ENCODE peak calls at places on chromosome 16, in eight cellular contexts. K is iPS DF 19.7; X is EL; O is CD4-positive, alpha-beta T cell; V is Right ventricle myocardium superior; R is activated CD4-positive, alpha-beta T cell treated with anti-CD3 and anti-CD28 coated beads for 24 hours; P is left ventricle myocardium superior; D is effector memory CD4-positive, alpha-beta T cell. H is an unnamed sample.

GRCh38 chr16:1792836-1793577 is 498 bp downstream of the IGFALS start:
- DNase-seq in O (no peak), D (no peak), P (peak), V (no peak), X (no peak), K (no peak), R (no peak), H (no peak)

GRCh38 chr16:88618182-88618955 is 20.0 kb upstream of the IL17C start:
- DNase-seq in X (no peak), K (no peak), V (no peak), D (no peak), P (no peak), O (no peak), R (no peak), H (no peak)

GRCh38 chr16:58198022-58198683 is at the start of gene CSNK2A2:
- DNase-seq in K (no peak), V (peak), X (peak), P (peak), D (peak), R (peak), O (peak), H (peak)

GRCh38 chr16:85562102-85562786 is 50.9 kb upstream of the GSE1 start:
- DNase-seq in K (no peak), D (no peak), R (no peak), O (no peak), X (no peak), P (no peak), V (no peak), H (no peak)

GRCh38 chr16:84096447-84097005 is 20.2 kb downstream of the MBTPS1 start:
- DNase-seq in R (no peak), K (no peak), P (no peak), X (no peak), D (no peak), V (no peak), O (no peak), H (no peak)

GRCh38 chr16:75265911-75266701 is 14.7 kb upstream of the BCAR1 start:
- DNase-seq in V (peak), X (peak), P (peak), D (no peak), R (no peak), O (no peak), K (peak), H (no peak)

GRCh38 chr16:27174798-27175197 is 28.5 kb upstream of the KDM8 start:
- DNase-seq in R (no peak), K (no peak), P (no peak), D (no peak), X (peak), V (no peak), O (no peak), H (no peak)

GRCh38 chr16:4467916-4468315 is 6.5 kb downstream of the NMRAL1 start:
- DNase-seq in X (no peak), P (no peak), D (no peak), R (no peak), K (no peak), V (no peak), O (no peak), H (no peak)

GRCh38 chr16:73531021-73531420 is 483.1 kb upstream of the ZFHX3 start:
- DNase-seq in D (no peak), R (no peak), O (no peak), V (no peak), K (no peak), X (no peak), P (peak), H (no peak)

GRCh38 chr16:70395345-70395901 is 43.5 kb downstream of the ST3GAL2 start:
- DNase-seq in D (peak), R (peak), X (peak), O (peak), V (peak), P (peak), K (peak), H (peak)

GRCh38 chr16:51317575-51317974 is 166.5 kb upstream of the SALL1 start:
- DNase-seq in P (no peak), D (no peak), V (no peak), K (no peak), X (no peak), O (no peak), R (no peak), H (no peak)

GRCh38 chr16:76199681-76200210 is 77.5 kb upstream of the CNTNAP4 start:
- DNase-seq in K (no peak), X (no peak), R (no peak), P (no peak), O (no peak), V (no peak), D (no peak), H (no peak)

GRCh38 chr16:3461120-3461519 is 17.6 kb downstream of the NAA60 start:
- DNase-seq in O (peak), V (no peak), R (no peak), P (no peak), D (no peak), X (no peak), K (no peak), H (peak)

GRCh38 chr16:81608515-81609209 is 164.1 kb downstream of the CMIP start:
- DNase-seq in D (no peak), O (no peak), V (no peak), X (peak), K (no peak), R (no peak), P (peak), H (no peak)

GRCh38 chr16:20740007-20740883 is 1.4 kb downstream of the THUMPD1 start:
- DNase-seq in R (no peak), X (peak), V (no peak), O (no peak), D (no peak), P (no peak), K (no peak), H (peak)

GRCh38 chr16:68005786-68006286 is 6.6 kb upstream of the DPEP2 start:
- DNase-seq in X (no peak), V (peak), D (no peak), O (peak), K (no peak), R (no peak), P (peak), H (no peak)

GRCh38 chr16:67431077-67431804 is at the start of gene HSD11B2:
- DNase-seq in K (no peak), R (no peak), P (peak), V (peak), X (peak), O (no peak), D (no peak), H (peak)

GRCh38 chr16:69378760-69379159 is 7.0 kb downstream of the TERF2 start:
- DNase-seq in V (no peak), K (no peak), D (no peak), R (no peak), P (no peak), O (no peak), X (no peak), H (no peak)

GRCh38 chr16:16122264-16122663 is 101.0 kb downstream of the ABCC6 start:
- DNase-seq in R (no peak), D (no peak), V (no peak), K (no peak), O (no peak), X (no peak), P (peak), H (no peak)

GRCh38 chr16:55703003-55704001 is 47.5 kb downstream of the SLC6A2 start:
- DNase-seq in X (peak), P (no peak), O (no peak), R (no peak), K (no peak), V (no peak), D (no peak), H (no peak)

GRCh38 chr16:31473300-31474052 is 1.5 kb downstream of the TGFB1I1 start:
- DNase-seq in V (no peak), X (no peak), R (no peak), K (no peak), P (peak), D (no peak), O (no peak), H (no peak)

GRCh38 chr16:88469615-88470395 is 16.7 kb downstream of the ZFPM1 start:
- DNase-seq in R (peak), K (no peak), V (no peak), D (peak), P (no peak), O (peak), X (no peak), H (peak)

GRCh38 chr16:4090476-4090875 is 25.8 kb downstream of the ADCY9 start:
- DNase-seq in X (no peak), P (peak), D (no peak), V (peak), O (no peak), K (no peak), R (no peak), H (no peak)

GRCh38 chr16:89923640-89924297 is 627 bp downstream of the TUBB3 start:
- DNase-seq in R (no peak), O (no peak), K (no peak), P (no peak), V (no peak), D (no peak), X (peak), H (no peak)

GRCh38 chr16:53057658-53058057 is 2.9 kb downstream of the CHD9 start:
- DNase-seq in X (no peak), O (no peak), V (no peak), P (no peak), R (no peak), K (no peak), D (no peak), H (no peak)

GRCh38 chr16:5607169-5607568 is 509.6 kb upstream of the EEF2KMT start:
- DNase-seq in K (no peak), P (no peak), R (no peak), O (no peak), V (no peak), D (no peak), X (no peak), H (no peak)

GRCh38 chr16:58195344-58195743 is 2.6 kb downstream of the CSNK2A2 start:
- DNase-seq in O (no peak), D (no peak), P (no peak), K (no peak), V (no peak), X (no peak), R (no peak), H (no peak)

GRCh38 chr16:86949116-86949515 is 368.1 kb downstream of the C16orf95 start:
- DNase-seq in X (no peak), R (no peak), D (no peak), K (no peak), O (no peak), P (peak), V (no peak), H (no peak)

GRCh38 chr16:46629331-46629843 is 8.2 kb upstream of the SHCBP1 start:
- DNase-seq in P (no peak), V (no peak), R (no peak), D (no peak), O (no peak), K (peak), X (peak), H (no peak)

GRCh38 chr16:66934138-66934838 is at the start of gene CIAO2B:
- DNase-seq in P (peak), X (peak), V (peak), D (peak), R (peak), K (no peak), O (peak), H (peak)

GRCh38 chr16:71461686-71462648 is at the start of gene ZNF23:
- DNase-seq in X (peak), P (peak), R (peak), V (peak), K (no peak), O (peak), D (peak), H (peak)

GRCh38 chr16:84841787-84842300 is 22.1 kb downstream of the CRISPLD2 start:
- DNase-seq in K (no peak), R (no peak), D (no peak), O (no peak), P (no peak), X (no peak), V (no peak), H (no peak)

GRCh38 chr16:60064026-60064425 is 1329.9 kb upstream of the GOT2 start:
- DNase-seq in K (no peak), V (no peak), D (no peak), O (no peak), R (no peak), X (peak), P (no peak), H (no peak)

GRCh38 chr16:85523602-85524364 is 89.3 kb upstream of the GSE1 start:
- DNase-seq in X (peak), D (no peak), O (no peak), K (no peak), V (peak), P (peak), R (no peak), H (no peak)

H was measured in CD8-positive, alpha-beta memory T cell.